ENCODE peak calls at places on chromosome 3, in nine cellular contexts. D is right cardiac atrium; O is colonic mucosa; I is SJSA1; T is breast epithelium; M is upper lobe of right lung; Q is tibial artery; F is PC-3; W is CD8-positive, alpha-beta T cell. V is an unnamed sample.

GRCh38 chr3:173008978-173009377 is 132.1 kb downstream of the SPATA16 start:
- DNase-seq in D (no peak), O (no peak), I (no peak), T (no peak), M (no peak), Q (no peak), F (no peak), W (no peak), V (no peak)

GRCh38 chr3:114496466-114496865 is 202.6 kb downstream of the TIGIT start:
- DNase-seq in D (no peak), O (no peak), I (no peak), T (no peak), M (no peak), Q (no peak), F (no peak), W (no peak), V (no peak)

GRCh38 chr3:56593455-56594158 is 36.6 kb downstream of the CCDC66 start:
- DNase-seq in D (no peak), O (no peak), I (no peak), T (no peak), M (no peak), Q (no peak), F (peak; percentile 13), W (peak; percentile 37), V (no peak)

GRCh38 chr3:180947761-180948390 is 35.4 kb downstream of the FXR1 start:
- DNase-seq in D (no peak), O (no peak), I (no peak), T (no peak), M (no peak), Q (no peak), F (no peak), W (no peak), V (no peak)

GRCh38 chr3:119690043-119690656 is 12.7 kb upstream of the CFAP91 start:
- DNase-seq in D (no peak), O (no peak), I (no peak), T (no peak), M (no peak), Q (no peak), F (peak; percentile 63), W (no peak), V (no peak)

GRCh38 chr3:172209333-172210321 is 170.2 kb downstream of the FNDC3B start:
- DNase-seq in D (peak; percentile 55), O (no peak), I (no peak), T (no peak), M (no peak), Q (peak; percentile 58), F (no peak), W (no peak), V (no peak)

GRCh38 chr3:159884661-159885402 is 103.8 kb upstream of the IL12A start:
- DNase-seq in D (no peak), O (no peak), I (no peak), T (no peak), M (no peak), Q (no peak), F (peak; percentile 78), W (no peak), V (peak; percentile 62)

GRCh38 chr3:19934098-19934566 is at the start of gene EFHB:
- DNase-seq in D (peak; percentile 37), O (peak; percentile 72), I (no peak), T (no peak), M (peak; percentile 69), Q (no peak), F (peak; percentile 25), W (no peak), V (peak; percentile 14)

GRCh38 chr3:8318002-8318649 is 183.5 kb upstream of the LMCD1 start:
- DNase-seq in D (no peak), O (no peak), I (no peak), T (no peak), M (no peak), Q (no peak), F (peak; percentile 28), W (no peak), V (no peak)

GRCh38 chr3:82927309-82928253 is 1166.1 kb upstream of the GBE1 start:
- DNase-seq in D (no peak), O (no peak), I (no peak), T (no peak), M (no peak), Q (no peak), F (peak; percentile 63), W (no peak), V (peak; percentile 91)

GRCh38 chr3:46873521-46873920 is 4.0 kb upstream of the PTH1R start:
- DNase-seq in D (no peak), O (no peak), I (no peak), T (no peak), M (no peak), Q (no peak), F (no peak), W (no peak), V (no peak)
- H3K27ac ChIP-seq in D (no peak overlapping the region), O (no peak overlapping the region), I (no peak overlapping the region), T (no peak overlapping the region), M (peak overlapping the region; percentile 42), Q (peak overlapping the region; percentile 77), F (no peak overlapping the region), W (no peak overlapping the region), V (no peak overlapping the region)

GRCh38 chr3:47579875-47580274 is 1.2 kb upstream of the CSPG5 start:
- DNase-seq in D (no peak), O (no peak), I (no peak), T (no peak), M (no peak), Q (no peak), F (no peak), W (no peak), V (no peak)

GRCh38 chr3:47577583-47578118 is 1.0 kb downstream of the CSPG5 start:
- DNase-seq in D (no peak), O (peak; percentile 20), I (no peak), T (no peak), M (peak; percentile 63), Q (no peak), F (no peak), W (no peak), V (peak; percentile 14)

GRCh38 chr3:47578691-47579632 is at the start of gene CSPG5:
- DNase-seq in D (peak; percentile 18), O (no peak), I (no peak), T (no peak), M (peak; percentile 67), Q (no peak), F (no peak), W (no peak), V (no peak)

GRCh38 chr3:47581422-47581821 is 2.8 kb upstream of the CSPG5 start:
- DNase-seq in D (no peak), O (no peak), I (no peak), T (no peak), M (no peak), Q (no peak), F (no peak), W (no peak), V (no peak)

DNA sequence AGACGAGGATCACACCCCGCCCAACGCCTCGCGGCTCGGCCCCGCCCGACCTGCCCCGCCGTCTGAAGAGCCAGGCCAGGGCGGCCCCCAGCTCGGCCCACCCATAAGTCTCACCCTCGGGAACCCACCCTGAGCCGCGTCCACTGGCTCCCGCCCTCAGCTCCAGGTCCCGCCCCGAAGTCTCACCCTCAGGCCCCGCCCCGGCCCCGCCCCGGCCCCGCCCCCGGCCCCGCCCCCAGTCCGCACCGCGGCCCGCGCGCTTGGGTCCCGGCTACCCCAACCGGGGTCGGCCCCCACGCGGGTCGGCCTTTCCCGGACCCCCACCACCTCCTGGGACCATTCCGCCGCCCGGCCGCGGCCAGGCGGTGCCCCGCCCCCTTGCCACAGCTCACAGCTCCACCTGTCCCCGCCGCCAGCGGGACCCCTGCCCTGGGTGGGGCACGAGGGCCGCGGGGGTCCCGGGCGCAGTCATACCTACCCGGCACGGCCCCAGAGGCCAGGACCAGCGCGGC is 490 bp downstream of the CSPG5 start:
- DNase-seq in D (peak; percentile 43), O (peak; percentile 39), I (no peak), T (no peak), M (peak; percentile 77), Q (no peak), F (no peak), W (no peak), V (peak; percentile 56)
- H3K4me1 ChIP-seq in D (no peaks in the 10 kb centered on the region), O (peaks cover 7% of the 10 kb centered on the region), I (peaks cover 15% of the 10 kb centered on the region), T (no peaks in the 10 kb centered on the region), M (peaks cover 11% of the 10 kb centered on the region), Q (peaks cover 15% of the 10 kb centered on the region), F (no peaks in the 10 kb centered on the region), W (peaks cover 7% of the 10 kb centered on the region), V (no peaks in the 10 kb centered on the region)

GRCh38 chr3:158771577-158771976 is 30.3 kb upstream of the MFSD1 start:
- DNase-seq in D (no peak), O (no peak), I (no peak), T (no peak), M (no peak), Q (no peak), F (peak; percentile 68), W (no peak), V (no peak)

GRCh38 chr3:158769519-158770253 is 32.2 kb upstream of the MFSD1 start:
- DNase-seq in D (no peak), O (no peak), I (no peak), T (no peak), M (no peak), Q (no peak), F (no peak), W (no peak), V (no peak)

GRCh38 chr3:158771018-158771350 is 30.9 kb upstream of the MFSD1 start:
- DNase-seq in D (no peak), O (no peak), I (no peak), T (no peak), M (no peak), Q (no peak), F (no peak), W (no peak), V (no peak)

GRCh38 chr3:158768881-158769518 is 32.9 kb upstream of the MFSD1 start:
- DNase-seq in D (no peak), O (peak; percentile 29), I (peak; percentile 59), T (no peak), M (no peak), Q (peak; percentile 49), F (peak; percentile 85), W (no peak), V (peak; percentile 67)

GRCh38 chr3:158770254-158771017 is 31.4 kb upstream of the MFSD1 start:
- DNase-seq in D (no peak), O (no peak), I (peak; percentile 68), T (no peak), M (no peak), Q (no peak), F (peak; percentile 52), W (no peak), V (peak; percentile 32)
- H3K27ac ChIP-seq in D (peak overlapping the region; percentile 6), O (peak overlapping the region; percentile 61), I (peak overlapping the region; percentile 90), T (peak overlapping the region; percentile 91), M (peak overlapping the region; percentile 48), Q (peak overlapping the region; percentile 46), F (peak overlapping the region; percentile 100), W (no peak overlapping the region), V (no peak overlapping the region)

GRCh38 chr3:72097053-72097452 is 312.1 kb upstream of the PROK2 start:
- DNase-seq in D (no peak), O (no peak), I (no peak), T (no peak), M (no peak), Q (no peak), F (no peak), W (no peak), V (no peak)
- H3K4me1 ChIP-seq in D (peaks cover 2% of the 10 kb centered on the region), O (no peaks in the 10 kb centered on the region), I (peaks cover 12% of the 10 kb centered on the region), T (peaks cover 4% of the 10 kb centered on the region), M (peaks cover 12% of the 10 kb centered on the region), Q (peaks cover 17% of the 10 kb centered on the region), F (no peaks in the 10 kb centered on the region), W (peaks cover 19% of the 10 kb centered on the region), V (no peaks in the 10 kb centered on the region)

V was measured in SJCRH30.